ENCODE peak calls at places on chromosomes 12 and 14, in five cellular contexts. P is tibial nerve, R is lower lobe of right lung, O is heart left ventricle, Y is astrocyte of the spinal cord. H is an unnamed sample.

GRCh38 chr12:51263341-51263740 is 6.9 kb downstream of the SMAGP start:
- DNase-seq in P (no peak), R (no peak), O (no peak), Y (no peak), H (no peak)

GRCh38 chr14:99245541-99246511 is 26.2 kb downstream of the BCL11B start:
- DNase-seq in P (no peak), R (peak; percentile 25), O (no peak), Y (no peak), H (no peak)

GRCh38 chr12:52019123-52019770 is 12.5 kb downstream of the TAMALIN start:
- DNase-seq in P (no peak), R (no peak), O (no peak), Y (no peak), H (no peak)

GRCh38 chr14:21093769-21094681 is 4.4 kb downstream of the ZNF219 start:
- DNase-seq in P (no peak), R (no peak), O (no peak), Y (no peak), H (no peak)

GRCh38 chr12:105706321-105706972 is 376.0 kb downstream of the C12orf75 start:
- DNase-seq in P (no peak), R (no peak), O (no peak), Y (peak; percentile 83), H (no peak)

GRCh38 chr14:81095539-81095938 is 125.2 kb downstream of the GTF2A1 start:
- DNase-seq in P (no peak), R (no peak), O (no peak), Y (no peak), H (no peak)

GRCh38 chr12:91986084-91986483 is 159.6 kb downstream of the BTG1 start:
- DNase-seq in P (no peak), R (no peak), O (no peak), Y (no peak), H (no peak)

GRCh38 chr12:9043766-9044165 is 54.4 kb downstream of the KLRG1 start:
- DNase-seq in P (no peak), R (no peak), O (no peak), Y (no peak), H (no peak)

GRCh38 chr12:124490584-124491305 is 76.7 kb downstream of the NCOR2 start:
- DNase-seq in P (peak; percentile 70), R (peak; percentile 82), O (peak; percentile 94), Y (no peak), H (no peak)

GRCh38 chr12:61810486-61810885 is 449.7 kb upstream of the USP15 start:
- DNase-seq in P (no peak), R (no peak), O (no peak), Y (no peak), H (no peak)
- H3K4me3 ChIP-seq in P (no peak overlapping the region), R (no peak overlapping the region), O (no peak overlapping the region), Y (no peak overlapping the region), H (no peak overlapping the region)

GRCh38 chr14:75259510-75259855 is 19.1 kb upstream of the FOS start:
- DNase-seq in P (no peak), R (no peak), O (no peak), Y (peak; percentile 79), H (no peak)
- TF ChIP-seq CTCF in P (peak; percentile 13), R (no peak), O (no peak), Y (peak; percentile 26), H (no peak)

GRCh38 chr14:95185033-95185432 is 27.7 kb upstream of the DICER1 start:
- DNase-seq in P (no peak), R (no peak), O (no peak), Y (no peak), H (no peak)
- H3K4me3 ChIP-seq in P (no peak overlapping the region), R (no peak overlapping the region), O (no peak overlapping the region), Y (no peak overlapping the region), H (no peak overlapping the region)

GRCh38 chr12:121795029-121795977 is 1.8 kb upstream of the RHOF start:
- DNase-seq in P (peak; percentile 96), R (peak; percentile 90), O (peak; percentile 89), Y (peak; percentile 84), H (no peak)

GRCh38 chr12:121792607-121793500 is 634 bp downstream of the RHOF start:
- DNase-seq in P (no peak), R (peak; percentile 81), O (peak; percentile 62), Y (no peak), H (no peak)

GRCh38 chr12:121794532-121795028 is 1.1 kb upstream of the RHOF start:
- DNase-seq in P (no peak), R (no peak), O (no peak), Y (no peak), H (no peak)

GRCh38 chr12:121793501-121793835 is at the start of gene RHOF:
- DNase-seq in P (no peak), R (peak; percentile 80), O (peak; percentile 56), Y (no peak), H (no peak)

DNA sequence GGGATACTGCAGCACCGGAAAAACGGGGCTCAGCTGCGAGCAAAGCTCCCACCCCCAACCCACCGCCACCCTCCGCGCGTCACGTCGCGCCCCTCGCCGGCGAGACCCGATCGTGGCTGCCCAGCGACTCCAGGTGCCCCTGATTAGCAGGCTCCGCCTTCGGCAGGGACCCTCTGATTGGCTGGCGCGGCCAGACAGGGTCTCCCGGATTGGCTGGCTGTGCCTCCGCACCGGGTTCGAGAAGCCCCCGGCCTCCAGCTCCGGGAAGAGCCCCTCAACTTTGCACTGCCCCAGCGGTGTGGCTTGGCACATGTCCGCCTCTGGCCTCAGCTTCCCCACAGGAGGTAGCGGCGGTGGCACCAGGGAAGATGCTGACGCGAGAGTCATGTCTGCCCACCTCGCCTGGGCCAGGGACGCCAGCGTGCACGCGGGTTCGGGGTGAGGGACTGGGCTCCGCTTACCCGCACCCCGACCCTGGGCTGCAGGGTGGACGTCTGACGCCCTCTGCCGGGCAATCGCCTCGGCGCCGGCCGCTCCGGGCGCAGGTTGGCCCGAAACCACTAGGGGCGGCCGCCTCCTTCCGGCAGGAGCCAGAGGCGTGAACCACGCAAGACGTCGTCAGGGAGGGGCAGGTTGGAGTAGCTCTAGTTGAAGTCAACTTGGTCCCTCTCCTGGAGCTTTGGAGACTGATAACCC is 496 bp upstream of the RHOF start:
- DNase-seq in P (peak; percentile 78), R (peak; percentile 96), O (peak; percentile 94), Y (peak; percentile 93), H (peak; percentile 70)
- TF ChIP-seq CTCF in P (peak; percentile 100), R (peak; percentile 99), O (peak; percentile 100), Y (peak; percentile 100), H (peak; percentile 99)

H was measured in LNCaP clone FGC.